ENCODE peak calls at places on chromosome 18, in eight cellular contexts. N is sigmoid colon, J is Peyer's patch, E is A549, L is choroid plexus epithelial cell, I is SK-N-SH, S is adrenal gland, D is endothelial cell. O is an unnamed sample.

GRCh38 chr18:6106116-6106645 is 210.9 kb upstream of the TMEM200C start:
- DNase-seq in J (no peak), E (no peak), S (no peak), L (no peak), I (no peak), N (no peak), D (no peak), O (no peak)

GRCh38 chr18:42477261-42477660 is 522.2 kb downstream of the PIK3C3 start:
- DNase-seq in D (no peak), N (no peak), S (no peak), J (no peak), E (no peak), L (no peak), I (no peak), O (no peak)

GRCh38 chr18:56043691-56044090 is 455.7 kb upstream of the TCF4 start:
- DNase-seq in D (no peak), L (no peak), E (no peak), I (no peak), N (peak), J (no peak), S (no peak), O (no peak)

GRCh38 chr18:27666070-27666469 is 481.0 kb upstream of the CHST9 start:
- DNase-seq in L (no peak), J (no peak), N (no peak), D (no peak), E (no peak), I (no peak), S (no peak), O (no peak)

GRCh38 chr18:22465859-22466602 is 48.3 kb upstream of the CTAGE1 start:
- DNase-seq in E (peak), D (no peak), J (no peak), N (peak), S (peak), I (no peak), L (peak), O (peak)

GRCh38 chr18:9017170-9017899 is 85.2 kb upstream of the NDUFV2 start:
- DNase-seq in N (peak), J (peak), L (peak), S (peak), D (no peak), I (peak), E (peak), O (peak)

GRCh38 chr18:45197526-45197970 is 417.7 kb upstream of the SLC14A2 start:
- DNase-seq in E (peak), L (no peak), N (no peak), I (no peak), J (no peak), S (no peak), D (no peak), O (no peak)

GRCh38 chr18:22935431-22935830 is 2.3 kb downstream of the RBBP8 start:
- DNase-seq in J (no peak), D (no peak), L (no peak), I (no peak), E (no peak), N (no peak), S (no peak), O (no peak)

GRCh38 chr18:10927980-10928605 is 221.3 kb downstream of the PIEZO2 start:
- DNase-seq in D (no peak), L (peak), N (no peak), S (no peak), I (no peak), J (no peak), E (no peak), O (no peak)

GRCh38 chr18:10406172-10406663 is 48.2 kb upstream of the APCDD1 start:
- DNase-seq in I (no peak), S (no peak), E (no peak), L (no peak), D (no peak), J (no peak), N (no peak), O (no peak)

GRCh38 chr18:5979971-5980457 is 84.7 kb upstream of the TMEM200C start:
- DNase-seq in E (no peak), D (no peak), J (no peak), I (no peak), S (no peak), L (no peak), N (no peak), O (no peak)

GRCh38 chr18:39414009-39414700 is 1848.6 kb upstream of the CELF4 start:
- DNase-seq in D (no peak), S (no peak), E (peak), N (no peak), I (no peak), L (peak), J (no peak), O (peak)

GRCh38 chr18:48215876-48216638 is 193.1 kb downstream of the ZBTB7C start:
- DNase-seq in D (no peak), N (no peak), E (no peak), J (no peak), L (no peak), I (no peak), S (no peak), O (no peak)

GRCh38 chr18:79487198-79488165 is 91.8 kb downstream of the NFATC1 start:
- DNase-seq in E (no peak), D (no peak), J (peak), S (no peak), L (no peak), N (peak), I (no peak), O (no peak)

GRCh38 chr18:2223859-2224258 is 347.4 kb downstream of the METTL4 start:
- DNase-seq in L (peak), I (no peak), J (no peak), D (peak), E (peak), S (peak), N (no peak), O (peak)

GRCh38 chr18:34802938-34803337 is 92.8 kb downstream of the DTNA start:
- DNase-seq in N (no peak), S (no peak), E (no peak), J (no peak), D (no peak), I (no peak), L (no peak), O (no peak)

GRCh38 chr18:3585656-3586509 is 135.9 kb downstream of the TGIF1 start:
- DNase-seq in E (peak), L (peak), N (peak), J (peak), I (peak), S (peak), D (peak), O (peak)

GRCh38 chr18:74197705-74198341 is 49.5 kb downstream of the TIMM21 start:
- DNase-seq in S (no peak), L (peak), N (no peak), I (no peak), E (no peak), J (peak), D (no peak), O (no peak)

GRCh38 chr18:35949903-35950627 is 22.4 kb upstream of the RMP24 start:
- DNase-seq in S (peak), J (peak), E (peak), N (peak), I (peak), L (peak), D (peak), O (peak)

GRCh38 chr18:11991021-11991770 is 9.9 kb downstream of the IMPA2 start:
- DNase-seq in S (no peak), E (no peak), I (no peak), L (no peak), N (peak), J (no peak), D (no peak), O (no peak)

GRCh38 chr18:3447035-3447894 is 2.7 kb upstream of the TGIF1 start:
- DNase-seq in E (no peak), D (peak), N (peak), J (no peak), L (peak), I (peak), S (peak), O (peak)

GRCh38 chr18:1585881-1586488 is 681.3 kb downstream of the ADCYAP1 start:
- DNase-seq in J (no peak), I (peak), N (no peak), L (peak), S (no peak), E (peak), D (no peak), O (peak)

GRCh38 chr18:76493213-76494107 is 1.6 kb downstream of the ZNF516 start:
- DNase-seq in I (peak), E (peak), D (peak), S (peak), N (no peak), J (no peak), L (peak), O (peak)

GRCh38 chr18:34092796-34093195 is 131.9 kb downstream of the NOL4 start:
- DNase-seq in E (no peak), L (no peak), N (no peak), D (no peak), J (no peak), I (no peak), S (no peak), O (no peak)

GRCh38 chr18:57134564-57135211 is 12.2 kb upstream of the BOD1L2 start:
- DNase-seq in S (no peak), N (no peak), I (no peak), E (no peak), J (no peak), L (no peak), D (no peak), O (no peak)

GRCh38 chr18:4789506-4789905 is 334.4 kb upstream of the DLGAP1 start:
- DNase-seq in S (no peak), D (no peak), I (no peak), L (no peak), N (no peak), J (no peak), E (no peak), O (peak)
- TF ChIP-seq CTCF in S (no peak), D (no peak), I (no peak), L (no peak), N (no peak), J (no peak), E (no peak), O (peak)

GRCh38 chr18:46555724-46556123 is 101.3 kb downstream of the LOXHD1 start:
- DNase-seq in J (no peak), I (peak), S (no peak), E (peak), D (peak), N (no peak), L (peak), O (no peak)
- TF ChIP-seq CTCF in J (no peak), I (peak), S (no peak), E (peak), D (peak), N (no peak), L (peak), O (peak)

GRCh38 chr18:31099490-31100230 is 2.6 kb downstream of the DSC2 start:
- DNase-seq in S (no peak), D (no peak), N (no peak), E (no peak), L (no peak), I (no peak), J (peak), O (no peak)

GRCh38 chr18:31102020-31102684 is at the start of gene DSC2:
- DNase-seq in J (peak), E (peak), L (no peak), D (peak), N (no peak), S (peak), I (peak), O (no peak)

GRCh38 chr18:31102941-31103340 is 720 bp upstream of the DSC2 start:
- DNase-seq in J (no peak), D (no peak), N (no peak), L (no peak), S (no peak), E (no peak), I (no peak), O (peak)

GRCh38 chr18:31100598-31101147 is 1.5 kb downstream of the DSC2 start:
- DNase-seq in I (no peak), S (peak), J (peak), E (no peak), D (peak), N (no peak), L (no peak), O (no peak)

DNA sequence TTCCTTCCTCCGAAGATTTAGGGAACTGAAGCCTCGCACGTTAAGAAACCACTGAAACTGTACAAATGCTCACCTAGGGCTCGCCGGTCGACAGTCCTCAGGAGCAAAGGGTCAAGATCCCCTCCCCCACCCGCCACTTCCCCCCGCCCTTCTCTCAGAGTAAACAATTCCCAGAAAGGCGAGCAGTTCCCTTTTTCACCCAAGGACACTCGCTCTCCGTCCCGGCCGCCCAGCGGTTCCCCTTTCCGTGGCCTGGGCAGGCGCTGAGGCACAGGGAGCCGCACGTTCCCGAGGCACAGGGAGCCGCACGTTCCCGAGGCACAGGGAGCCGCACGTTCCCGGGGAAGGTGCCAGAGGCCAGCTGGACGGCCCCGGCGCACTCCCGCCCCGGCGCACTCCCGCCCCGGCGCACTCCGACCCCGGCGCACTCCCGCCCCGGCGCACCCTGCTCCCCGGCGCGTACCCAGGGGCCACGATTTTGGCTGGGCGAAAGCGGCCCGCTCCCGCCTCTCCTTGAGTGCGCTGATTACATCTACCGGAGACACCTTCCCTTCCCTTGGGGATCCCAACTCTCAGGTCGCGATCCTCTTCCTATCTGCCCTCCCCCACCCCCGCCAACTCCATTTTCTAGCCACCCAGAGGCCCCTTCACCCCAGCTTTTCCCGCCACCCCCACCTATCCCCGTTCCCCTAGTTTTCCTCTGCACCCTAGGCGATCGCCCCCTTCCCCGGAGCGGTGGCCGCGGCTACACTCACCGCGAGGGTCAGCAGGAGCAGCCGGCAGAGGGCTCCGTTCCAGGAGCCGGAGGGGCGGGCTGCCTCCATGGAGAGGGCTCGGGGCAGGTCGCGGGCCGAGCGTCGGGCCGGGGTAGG is 837 bp downstream of the DSC2 start:
- DNase-seq in L (no peak), E (peak), S (peak), J (peak), I (peak), D (peak), N (peak), O (peak)
- TF ChIP-seq CTCF in L (no peak), E (no peak), S (no peak), J (no peak), I (no peak), D (peak), N (no peak), O (peak)

GRCh38 chr18:58391932-58392331 is 237.0 kb downstream of the ALPK2 start:
- DNase-seq in N (no peak), L (no peak), I (no peak), J (no peak), D (no peak), S (no peak), E (no peak), O (no peak)
- TF ChIP-seq CTCF in N (no peak), L (no peak), I (no peak), J (no peak), D (no peak), S (no peak), E (no peak), O (no peak)

O was measured in foreskin keratinocyte.